ENCODE peak calls at places on chromosomes 16 and 17, in nine cellular contexts. One of them, this sample, is unnamed.

GRCh38 chr16:55470533-55471371 is 8.2 kb upstream of the MMP2 start:
- DNase-seq in AG08395: peak; percentile 56
- DNase-seq in MCF 10A: peak; percentile 82
- DNase-seq in cardiac muscle cell: peak; percentile 54
- DNase-seq in fibroblast of the aortic adventitia: peak; percentile 77
- DNase-seq in NCI-H2171: no peak
- DNase-seq in astrocyte of the spinal cord: peak; percentile 68
- DNase-seq in CD8-positive, alpha-beta memory T cell: no peak
- DNase-seq in neural crest cell: no peak
- DNase-seq in this sample: no peak

GRCh38 chr17:65495255-65496060 is 66.0 kb downstream of the AXIN2 start:
- DNase-seq in AG08395: no peak
- DNase-seq in MCF 10A: no peak
- DNase-seq in cardiac muscle cell: peak; percentile 17
- DNase-seq in fibroblast of the aortic adventitia: no peak
- DNase-seq in NCI-H2171: peak; percentile 29
- DNase-seq in astrocyte of the spinal cord: peak; percentile 13
- DNase-seq in CD8-positive, alpha-beta memory T cell: no peak
- DNase-seq in neural crest cell: no peak
- DNase-seq in this sample: no peak

GRCh38 chr16:11806721-11807120 is 9.7 kb upstream of the ZC3H7A start:
- DNase-seq in AG08395: peak; percentile 30
- DNase-seq in MCF 10A: peak; percentile 70
- DNase-seq in cardiac muscle cell: peak; percentile 71
- DNase-seq in fibroblast of the aortic adventitia: no peak
- DNase-seq in NCI-H2171: no peak
- DNase-seq in astrocyte of the spinal cord: no peak
- DNase-seq in CD8-positive, alpha-beta memory T cell: no peak
- DNase-seq in neural crest cell: no peak
- DNase-seq in this sample: no peak

GRCh38 chr17:1470774-1471462 is 14.9 kb upstream of the CRK start:
- DNase-seq in AG08395: no peak
- DNase-seq in MCF 10A: no peak
- DNase-seq in cardiac muscle cell: no peak
- DNase-seq in fibroblast of the aortic adventitia: no peak
- DNase-seq in NCI-H2171: no peak
- DNase-seq in astrocyte of the spinal cord: no peak
- DNase-seq in CD8-positive, alpha-beta memory T cell: no peak
- DNase-seq in neural crest cell: no peak
- DNase-seq in this sample: no peak

GRCh38 chr16:84990782-84991181 is 20.6 kb downstream of the ZDHHC7 start:
- DNase-seq in AG08395: no peak
- DNase-seq in MCF 10A: no peak
- DNase-seq in cardiac muscle cell: no peak
- DNase-seq in fibroblast of the aortic adventitia: no peak
- DNase-seq in NCI-H2171: no peak
- DNase-seq in astrocyte of the spinal cord: no peak
- DNase-seq in CD8-positive, alpha-beta memory T cell: no peak
- DNase-seq in neural crest cell: no peak
- DNase-seq in this sample: no peak

GRCh38 chr17:50034504-50035364 is 21.2 kb upstream of the ITGA3 start:
- DNase-seq in AG08395: no peak
- DNase-seq in MCF 10A: no peak
- DNase-seq in cardiac muscle cell: no peak
- DNase-seq in fibroblast of the aortic adventitia: no peak
- DNase-seq in NCI-H2171: no peak
- DNase-seq in astrocyte of the spinal cord: no peak
- DNase-seq in CD8-positive, alpha-beta memory T cell: no peak
- DNase-seq in neural crest cell: no peak
- DNase-seq in this sample: no peak

GRCh38 chr17:19332371-19333131 is 30.0 kb downstream of the B9D1 start:
- DNase-seq in AG08395: no peak
- DNase-seq in MCF 10A: no peak
- DNase-seq in cardiac muscle cell: no peak
- DNase-seq in fibroblast of the aortic adventitia: no peak
- DNase-seq in NCI-H2171: no peak
- DNase-seq in astrocyte of the spinal cord: no peak
- DNase-seq in CD8-positive, alpha-beta memory T cell: no peak
- DNase-seq in neural crest cell: no peak
- DNase-seq in this sample: no peak

GRCh38 chr17:40059729-40060475 is 2.9 kb upstream of the THRA start:
- DNase-seq in AG08395: no peak
- DNase-seq in MCF 10A: no peak
- DNase-seq in cardiac muscle cell: no peak
- DNase-seq in fibroblast of the aortic adventitia: no peak
- DNase-seq in NCI-H2171: no peak
- DNase-seq in astrocyte of the spinal cord: no peak
- DNase-seq in CD8-positive, alpha-beta memory T cell: no peak
- DNase-seq in neural crest cell: no peak
- DNase-seq in this sample: no peak

GRCh38 chr17:77476920-77477805 is 336.4 kb downstream of the SEC14L1 start:
- DNase-seq in AG08395: peak; percentile 97
- DNase-seq in MCF 10A: peak; percentile 98
- DNase-seq in cardiac muscle cell: peak; percentile 97
- DNase-seq in fibroblast of the aortic adventitia: peak; percentile 98
- DNase-seq in NCI-H2171: no peak
- DNase-seq in astrocyte of the spinal cord: peak; percentile 96
- DNase-seq in CD8-positive, alpha-beta memory T cell: no peak
- DNase-seq in neural crest cell: no peak
- DNase-seq in this sample: no peak

GRCh38 chr16:3509470-3509928 is 8.7 kb downstream of the CLUAP1 start:
- DNase-seq in AG08395: no peak
- DNase-seq in MCF 10A: peak; percentile 54
- DNase-seq in cardiac muscle cell: no peak
- DNase-seq in fibroblast of the aortic adventitia: no peak
- DNase-seq in NCI-H2171: no peak
- DNase-seq in astrocyte of the spinal cord: peak; percentile 22
- DNase-seq in CD8-positive, alpha-beta memory T cell: peak; percentile 79
- DNase-seq in neural crest cell: no peak
- DNase-seq in this sample: no peak

This sample was measured in HuH-7.